ENCODE peak calls at places on chromosome 16, in six cellular contexts. H, C, Y, J, N and V are unnamed samples.

GRCh38 chr16:71781741-71782140 is 26.9 kb downstream of the AP1G1 start:
- DNase-seq in H (no peak), C (no peak), Y (no peak), J (peak), N (no peak), V (peak)

GRCh38 chr16:69314534-69314933 is 3.4 kb downstream of the VPS4A start:
- DNase-seq in H (no peak), C (no peak), Y (no peak), J (no peak), N (no peak), V (no peak)

GRCh38 chr16:2858245-2859025 is 465 bp upstream of the PRSS22 start:
- DNase-seq in H (no peak), C (no peak), Y (no peak), J (peak), N (no peak), V (peak)

GRCh38 chr16:75433732-75434413 is 570 bp upstream of the CFDP1 start:
- DNase-seq in H (peak), C (peak), Y (peak), J (peak), N (peak), V (peak)

GRCh38 chr16:69613283-69614154 is 47.8 kb downstream of the NFAT5 start:
- DNase-seq in H (no peak), C (no peak), Y (no peak), J (no peak), N (no peak), V (peak)

GRCh38 chr16:29813644-29814562 is 1.9 kb downstream of the PRRT2 start:
- DNase-seq in H (no peak), C (no peak), Y (no peak), J (no peak), N (no peak), V (no peak)

GRCh38 chr16:88628512-88628974 is 9.8 kb upstream of the IL17C start:
- DNase-seq in H (no peak), C (no peak), Y (no peak), J (peak), N (no peak), V (no peak)

GRCh38 chr16:49560018-49560830 is 186.6 kb downstream of the C16orf78 start:
- DNase-seq in H (no peak), C (no peak), Y (peak), J (no peak), N (no peak), V (no peak)

GRCh38 chr16:17568239-17568638 is 97.5 kb upstream of the XYLT1 start:
- DNase-seq in H (no peak), C (no peak), Y (no peak), J (no peak), N (no peak), V (no peak)

GRCh38 chr16:78925071-78925714 is 675.3 kb downstream of the MAF start:
- DNase-seq in H (no peak), C (no peak), Y (peak), J (peak), N (no peak), V (peak)

GRCh38 chr16:88651276-88651988 is 579 bp upstream of the CYBA start:
- DNase-seq in H (no peak), C (peak), Y (no peak), J (peak), N (peak), V (peak)

GRCh38 chr16:67435758-67436164 is 4.8 kb downstream of the HSD11B2 start:
- DNase-seq in H (no peak), C (no peak), Y (no peak), J (no peak), N (no peak), V (no peak)

GRCh38 chr16:88713054-88713453 is 6.8 kb downstream of the CTU2 start:
- DNase-seq in H (no peak), C (no peak), Y (no peak), J (no peak), N (no peak), V (no peak)